ENCODE peak calls at places on chromosomes 13 and 19, in five cellular contexts. E is K562, B is GM12878, H is H1, V is WTC11. G is an unnamed sample.

GRCh38 chr19:798415-799075 is 1.3 kb downstream of the PTBP1 start:
- DNase-seq in H (no peak), V (no peak), E (no peak), B (no peak), G (no peak)

GRCh38 chr13:35881360-35881759 is 249.8 kb downstream of the DCLK1 start:
- DNase-seq in E (no peak), V (no peak), H (no peak), B (no peak), G (no peak)

GRCh38 chr13:99693351-99693750 is 192.1 kb downstream of the TM9SF2 start:
- DNase-seq in H (no peak), B (no peak), V (no peak), E (peak), G (no peak)

GRCh38 chr13:27834095-27834494 is 41.8 kb downstream of the GSX1 start:
- DNase-seq in E (no peak), H (no peak), V (no peak), B (no peak), G (no peak)

GRCh38 chr19:48543121-48543710 is 8.8 kb upstream of the SULT2B1 start:
- DNase-seq in B (no peak), E (no peak), H (no peak), V (no peak), G (no peak)

GRCh38 chr13:83722443-83722842 is 159.8 kb downstream of the SLITRK1 start:
- DNase-seq in B (no peak), H (no peak), V (no peak), E (no peak), G (no peak)

GRCh38 chr19:33309826-33310225 is 7.5 kb upstream of the CEBPA start:
- DNase-seq in H (no peak), E (no peak), B (no peak), V (no peak), G (no peak)

GRCh38 chr19:8340341-8341096 is 2.5 kb downstream of the KANK3 start:
- DNase-seq in H (peak), E (no peak), B (no peak), V (peak), G (no peak)

GRCh38 chr13:41177616-41178015 is 16.8 kb downstream of the KBTBD7 start:
- DNase-seq in B (no peak), V (no peak), E (no peak), H (no peak), G (no peak)

GRCh38 chr19:52331757-52332156 is 4.3 kb upstream of the ZNF610 start:
- DNase-seq in E (no peak), B (no peak), H (no peak), V (no peak), G (no peak)

GRCh38 chr13:111551421-111551820 is 231.0 kb downstream of the TEX29 start:
- DNase-seq in B (no peak), H (no peak), E (no peak), V (no peak), G (no peak)

GRCh38 chr19:18029617-18030338 is 21.8 kb downstream of the ARRDC2 start:
- DNase-seq in B (no peak), V (no peak), E (no peak), H (no peak), G (no peak)

GRCh38 chr19:35756373-35757230 is at the start of gene HSPB6:
- DNase-seq in H (no peak), E (no peak), B (no peak), V (peak), G (no peak)

GRCh38 chr19:45645068-45645630 is 6.0 kb upstream of the EML2 start:
- DNase-seq in V (no peak), B (no peak), E (no peak), H (no peak), G (no peak)

GRCh38 chr19:17243340-17243853 is 2.3 kb downstream of the NR2F6 start:
- DNase-seq in V (no peak), E (no peak), B (no peak), H (no peak), G (no peak)

GRCh38 chr19:54199401-54199800 is 1.3 kb upstream of the RPS9 start:
- DNase-seq in B (no peak), H (no peak), E (no peak), V (no peak), G (no peak)

GRCh38 chr13:32305646-32306045 is 9.5 kb downstream of the ZAR1L start:
- DNase-seq in H (no peak), B (no peak), E (no peak), V (no peak), G (no peak)

GRCh38 chr13:27661017-27661416 is 39.3 kb downstream of the POLR1D start:
- DNase-seq in E (no peak), H (no peak), V (no peak), B (no peak), G (no peak)

GRCh38 chr19:3073159-3073563 is 10.9 kb upstream of the TLE5 start:
- DNase-seq in E (peak), V (no peak), H (no peak), B (no peak), G (peak)

GRCh38 chr13:98576215-98576945 is 527 bp downstream of the STK24 start:
- DNase-seq in H (no peak), B (no peak), E (peak), V (peak), G (no peak)

GRCh38 chr19:41426952-41427646 is at the start of gene B3GNT8:
- DNase-seq in H (peak), E (peak), B (no peak), V (peak), G (peak)

GRCh38 chr19:1941146-1942077 is at the start of gene CSNK1G2:
- DNase-seq in B (no peak), E (no peak), V (no peak), H (no peak), G (no peak)
- TF ChIP-seq SP1 in B (no peak), E (no peak), V (no peak), H (no peak), G (no peak)

DNA sequence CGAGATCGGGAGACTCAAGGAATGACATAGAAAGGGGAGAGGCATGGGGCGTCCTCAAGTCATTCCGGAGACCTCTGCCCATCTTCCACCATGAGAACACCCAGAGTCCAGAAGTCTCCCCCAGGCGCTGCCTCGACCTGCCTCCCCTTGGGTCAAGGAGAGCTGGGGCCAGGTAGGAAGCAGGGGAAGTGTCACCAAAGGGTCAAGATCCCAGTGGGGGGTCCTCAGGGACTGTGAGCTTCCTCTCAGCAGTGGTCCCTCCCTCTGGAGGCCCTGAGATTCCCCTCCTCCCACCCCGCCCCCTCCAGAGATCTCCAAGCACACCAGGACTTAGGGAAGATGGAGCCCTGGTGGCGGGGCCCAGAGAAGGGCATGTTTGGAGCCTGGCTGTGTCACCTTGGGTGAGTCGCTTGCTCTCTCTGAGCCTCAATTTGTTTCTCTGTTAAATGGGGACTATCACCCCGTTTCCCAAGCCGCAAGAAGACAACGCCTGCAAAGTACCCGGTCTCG is 919 bp downstream of the DACT3 start:
- DNase-seq in V (peak), E (peak), B (no peak), H (peak), G (peak)
- TF ChIP-seq SP1 in V (no peak), E (no peak), B (no peak), H (no peak), G (no peak)

DNA sequence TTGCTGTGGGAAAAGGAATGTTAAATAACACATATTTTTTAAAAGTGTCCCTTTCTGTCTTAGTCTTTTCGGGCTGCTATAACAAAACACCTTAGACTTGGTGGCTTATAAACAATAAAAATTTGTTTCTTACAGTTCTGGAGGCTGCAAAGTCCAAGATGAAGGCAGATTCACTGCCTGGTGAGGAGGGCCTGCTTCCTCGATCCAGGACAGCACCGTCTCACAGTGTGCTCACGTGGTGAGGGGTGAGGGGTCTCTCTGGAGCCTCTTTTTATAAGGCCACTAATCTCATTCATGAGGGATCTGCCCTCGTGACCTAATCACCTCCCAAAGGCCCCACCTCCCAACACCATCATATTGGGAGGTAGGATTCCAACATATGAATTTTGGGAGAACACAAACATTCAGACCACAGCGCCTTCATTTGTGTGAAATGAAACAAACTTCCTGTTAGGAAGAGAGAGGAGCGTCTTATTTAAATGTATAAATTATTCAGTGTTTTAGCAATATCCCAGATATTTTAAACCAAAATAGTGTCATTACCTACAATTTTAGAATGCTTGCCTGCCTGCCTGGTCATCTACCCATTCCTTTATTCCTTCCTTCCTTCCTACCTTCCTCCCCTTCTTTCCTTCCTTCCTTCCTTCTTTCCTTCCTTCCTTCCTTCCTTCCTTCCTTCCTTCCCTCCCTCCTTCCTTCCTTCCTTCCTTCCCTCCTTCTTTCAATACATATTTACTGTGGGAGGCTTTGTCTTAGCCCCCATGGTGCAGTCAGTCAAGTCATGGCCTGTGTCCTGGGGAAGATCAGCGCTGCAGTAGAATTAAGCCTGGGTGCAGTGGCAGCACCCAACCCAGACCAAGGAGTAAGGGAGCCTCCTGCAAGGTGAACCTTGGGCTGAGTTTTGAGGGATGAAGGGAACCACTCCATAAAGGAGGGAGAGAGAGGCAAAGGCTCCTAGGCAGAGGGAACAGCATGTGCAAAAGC is 84.2 kb downstream of the TEX26 start:
- DNase-seq in H (no peak), B (no peak), E (no peak), V (no peak), G (no peak)
- TF ChIP-seq SP1 in H (no peak), B (no peak), E (no peak), V (no peak), G (no peak)

GRCh38 chr19:27673986-27674385 is 1539.0 kb downstream of the UQCRFS1 start:
- DNase-seq in H (no peak), B (no peak), V (no peak), E (no peak), G (no peak)
- TF ChIP-seq SP1 in H (no peak), B (no peak), V (no peak), E (no peak), G (no peak)

DNA sequence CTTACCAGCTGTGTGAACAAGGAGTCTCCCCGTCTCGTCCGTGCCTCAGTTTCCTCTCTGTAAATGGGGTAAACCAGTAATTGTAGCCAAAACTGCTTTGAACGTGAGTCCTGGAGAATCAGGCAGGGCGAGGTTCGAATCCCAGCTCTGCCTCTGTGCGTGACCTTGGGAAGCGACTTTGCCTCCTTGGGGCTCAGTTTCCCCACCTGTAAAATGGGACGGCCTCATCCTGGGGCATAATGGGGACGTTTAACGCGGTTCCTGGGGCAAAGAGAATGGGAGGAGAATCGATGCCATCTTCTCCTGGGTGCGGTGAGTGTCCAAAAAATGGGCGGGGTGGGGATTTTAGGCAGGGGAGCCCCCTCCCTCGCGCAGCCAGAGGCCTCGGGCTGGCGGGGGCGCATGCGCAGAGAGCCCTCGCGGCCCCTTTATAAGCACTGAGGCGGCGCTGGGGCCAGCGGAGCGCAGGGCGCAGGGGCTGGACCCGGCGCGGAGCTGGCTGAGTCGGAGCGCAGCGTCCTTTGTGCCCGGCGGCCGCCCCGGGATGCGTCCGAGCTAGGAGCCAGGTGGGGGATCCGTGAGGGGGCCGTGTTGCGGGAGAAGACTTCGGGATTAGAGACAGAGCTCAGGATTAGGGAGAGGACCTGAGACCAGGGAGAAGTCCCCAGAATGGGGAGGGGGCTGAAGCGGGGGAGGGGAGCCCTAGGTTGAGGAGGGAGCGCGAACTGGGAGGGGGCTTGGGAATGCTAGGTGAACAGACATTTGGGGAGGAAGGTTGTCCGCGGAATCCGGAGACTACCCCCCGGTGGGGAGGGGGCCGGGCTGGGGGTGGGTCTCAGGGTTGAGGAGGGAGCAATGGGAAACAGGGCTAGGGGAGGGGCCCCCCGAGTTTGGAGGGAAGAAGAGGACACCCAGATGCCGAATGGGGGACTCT is at the start of gene NCAN:
- DNase-seq in V (peak), H (peak), E (no peak), B (no peak), G (peak)
- TF ChIP-seq SP1 in V (no peak), H (no peak), E (no peak), B (no peak), G (no peak)